ENCODE peak calls at places on chromosome 18, in seven cellular contexts. S is sigmoid colon, E is heart left ventricle, F is transverse colon, I is GM12878, C is erythroblast, J is esophagus squamous epithelium. K is an unnamed sample.

GRCh38 chr18:48913201-48913600 is 37.6 kb downstream of the SMAD7 start:
- DNase-seq in S (peak; percentile 45), E (no peak), F (no peak), I (no peak), C (no peak), J (no peak), K (no peak)

GRCh38 chr18:61765097-61765496 is 127.7 kb downstream of the RNF152 start:
- DNase-seq in S (no peak), E (no peak), F (no peak), I (no peak), C (peak; percentile 86), J (no peak), K (no peak)

GRCh38 chr18:65749881-65750280 is 931 bp upstream of the CDH7 start:
- DNase-seq in S (no peak), E (no peak), F (no peak), I (no peak), C (no peak), J (no peak), K (no peak)

GRCh38 chr18:24112874-24113615 is 25.8 kb upstream of the CABYR start:
- DNase-seq in S (no peak), E (no peak), F (no peak), I (no peak), C (no peak), J (no peak), K (peak; percentile 33)

GRCh38 chr18:61893304-61893970 is 630 bp upstream of the RNF152 start:
- DNase-seq in S (peak; percentile 71), E (peak; percentile 61), F (peak; percentile 55), I (no peak), C (peak; percentile 38), J (no peak), K (peak; percentile 24)

GRCh38 chr18:79629249-79629558 is 50.4 kb upstream of the CTDP1 start:
- DNase-seq in S (peak; percentile 48), E (no peak), F (no peak), I (no peak), C (no peak), J (no peak), K (no peak)

GRCh38 chr18:74982946-74983635 is 225.8 kb downstream of the PTGR3 start:
- DNase-seq in S (no peak), E (no peak), F (no peak), I (no peak), C (no peak), J (no peak), K (no peak)

GRCh38 chr18:80148316-80149199 is 39.5 kb downstream of the ADNP2 start:
- DNase-seq in S (no peak), E (no peak), F (no peak), I (no peak), C (no peak), J (no peak), K (no peak)

GRCh38 chr18:47244041-47244440 is 7.4 kb downstream of the SKOR2 start:
- DNase-seq in S (no peak), E (no peak), F (no peak), I (no peak), C (no peak), J (no peak), K (no peak)

GRCh38 chr18:4808891-4809290 is 353.8 kb upstream of the DLGAP1 start:
- DNase-seq in S (no peak), E (no peak), F (no peak), I (no peak), C (no peak), J (no peak), K (no peak)

GRCh38 chr18:5596585-5596984 is 52.8 kb upstream of the EPB41L3 start:
- DNase-seq in S (no peak), E (no peak), F (no peak), I (no peak), C (no peak), J (no peak), K (no peak)

GRCh38 chr18:59549797-59550516 is 147.3 kb downstream of the CCBE1 start:
- DNase-seq in S (no peak), E (peak; percentile 18), F (no peak), I (no peak), C (no peak), J (no peak), K (no peak)

GRCh38 chr18:61754039-61754583 is 138.7 kb downstream of the RNF152 start:
- DNase-seq in S (no peak), E (no peak), F (no peak), I (no peak), C (no peak), J (no peak), K (no peak)

GRCh38 chr18:75489493-75490190 is 62.1 kb upstream of the SMIM21 start:
- DNase-seq in S (no peak), E (no peak), F (no peak), I (no peak), C (no peak), J (no peak), K (peak; percentile 7)

GRCh38 chr18:59509477-59510173 is 150.6 kb upstream of the LMAN1 start:
- DNase-seq in S (peak; percentile 85), E (no peak), F (peak; percentile 18), I (no peak), C (no peak), J (no peak), K (no peak)

GRCh38 chr18:25061345-25061744 is 290.6 kb downstream of the ZNF521 start:
- DNase-seq in S (no peak), E (no peak), F (no peak), I (no peak), C (no peak), J (no peak), K (no peak)

GRCh38 chr18:46097378-46097852 is 681 bp downstream of the ATP5F1A start:
- DNase-seq in S (no peak), E (no peak), F (no peak), I (no peak), C (no peak), J (no peak), K (no peak)

GRCh38 chr18:36917907-36918306 is 89.0 kb downstream of the KIAA1328 start:
- DNase-seq in S (no peak), E (no peak), F (no peak), I (no peak), C (no peak), J (no peak), K (no peak)

GRCh38 chr18:63887424-63887823 is at the start of gene SERPINB2:
- DNase-seq in S (no peak), E (no peak), F (no peak), I (no peak), C (no peak), J (no peak), K (no peak)

GRCh38 chr18:6719098-6719913 is 10.2 kb upstream of the ARHGAP28 start:
- DNase-seq in S (no peak), E (no peak), F (no peak), I (no peak), C (no peak), J (no peak), K (no peak)

GRCh38 chr18:58413667-58414628 is 214.9 kb downstream of the ALPK2 start:
- DNase-seq in S (no peak), E (no peak), F (no peak), I (no peak), C (no peak), J (no peak), K (no peak)
- TF ChIP-seq POLR2A in S (no peak), E (no peak), F (no peak), I (no peak), C (no peak), J (no peak), K (no peak)

GRCh38 chr18:69817335-69817935 is 130.2 kb downstream of the CD226 start:
- DNase-seq in S (no peak), E (no peak), F (no peak), I (no peak), C (no peak), J (no peak), K (no peak)

GRCh38 chr18:69819460-69819859 is 128.2 kb downstream of the CD226 start:
- DNase-seq in S (no peak), E (no peak), F (no peak), I (no peak), C (no peak), J (no peak), K (no peak)

GRCh38 chr18:69814861-69815385 is 132.8 kb downstream of the CD226 start:
- DNase-seq in S (no peak), E (no peak), F (no peak), I (no peak), C (no peak), J (no peak), K (no peak)

GRCh38 chr18:69820538-69820937 is 127.1 kb downstream of the CD226 start:
- DNase-seq in S (no peak), E (no peak), F (no peak), I (no peak), C (no peak), J (no peak), K (no peak)
- TF ChIP-seq POLR2A in S (no peak), E (no peak), F (no peak), I (no peak), C (no peak), J (no peak), K (no peak)

GRCh38 chr18:50832754-50833153 is 12.9 kb upstream of the MRO start:
- DNase-seq in S (no peak), E (no peak), F (no peak), I (peak; percentile 26), C (no peak), J (no peak), K (no peak)
- TF ChIP-seq POLR2A in S (no peak), E (no peak), F (no peak), I (no peak), C (no peak), J (no peak), K (no peak)

GRCh38 chr18:70207181-70207580 is 1.7 kb upstream of the RTTN start:
- DNase-seq in S (no peak), E (no peak), F (no peak), I (no peak), C (no peak), J (no peak), K (no peak)

GRCh38 chr18:70200286-70200685 is 5.2 kb downstream of the RTTN start:
- DNase-seq in S (no peak), E (no peak), F (no peak), I (no peak), C (no peak), J (no peak), K (no peak)

DNA sequence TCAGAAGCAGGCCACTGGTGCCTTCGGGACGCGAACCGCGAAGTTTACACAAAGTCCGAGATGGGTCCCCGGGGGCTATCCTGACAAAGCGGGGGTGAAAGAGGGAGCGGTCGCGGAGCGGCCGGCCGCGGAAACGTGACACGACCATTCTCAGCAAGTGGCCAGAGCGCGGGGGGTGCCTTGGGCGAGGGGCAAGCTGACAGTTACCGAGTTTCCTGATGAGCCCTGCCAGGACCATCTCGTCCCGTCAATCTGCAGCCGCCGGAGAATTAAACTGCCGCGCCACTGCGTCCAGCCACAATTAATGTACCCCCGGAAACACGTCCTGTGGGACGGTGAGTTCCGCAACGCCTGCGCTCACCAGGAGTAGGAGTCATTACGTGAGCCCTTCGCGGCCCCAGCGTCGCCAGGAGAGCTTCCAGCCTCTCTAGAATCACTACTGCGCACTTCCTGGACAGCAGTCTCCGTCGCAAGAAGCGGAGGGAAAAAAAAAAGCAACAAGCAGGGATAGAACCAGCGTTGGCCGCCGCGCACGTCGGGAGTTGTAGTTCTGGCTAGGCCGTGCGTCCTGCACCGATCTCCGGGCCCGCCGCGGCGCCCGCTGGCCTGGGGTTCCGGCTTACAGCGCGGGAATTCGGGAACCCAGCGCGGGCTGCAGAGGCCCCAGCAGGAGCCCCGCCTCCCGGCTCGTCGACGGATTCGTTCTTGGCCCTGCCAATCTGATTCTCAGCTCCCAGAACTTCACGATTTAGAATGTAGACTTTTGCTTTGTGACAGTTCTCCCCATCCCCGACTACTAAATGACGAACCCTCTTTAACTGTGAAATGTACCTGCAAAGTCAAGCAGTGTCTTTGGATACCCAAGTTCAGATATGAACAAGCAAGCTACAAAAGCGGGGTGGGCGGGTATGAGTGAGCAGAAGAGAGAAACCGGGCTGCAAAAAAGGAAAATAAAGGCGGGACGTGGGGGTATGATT is at the start of gene RTTN:
- DNase-seq in S (peak; percentile 95), E (peak; percentile 94), F (peak; percentile 95), I (peak; percentile 85), C (peak; percentile 98), J (peak; percentile 59), K (peak; percentile 65)
- TF ChIP-seq POLR2A in S (no peak), E (no peak), F (peak; percentile 32), I (peak; percentile 83), C (peak; percentile 79), J (no peak), K (no peak)

K was measured in H54.